ENCODE peak calls at places on chromosomes 6 and 20, in six cellular contexts. T is stomach, Z is kidney, Q is kidney epithelial cell, W is cardiac fibroblast, J is prostate gland. N is an unnamed sample.

GRCh38 chr20:39812116-39812515 is 850.0 kb downstream of the DHX35 start:
- DNase-seq in T (no peak), Z (no peak), Q (no peak), W (no peak), J (no peak), N (no peak)

GRCh38 chr6:150267686-150268561 is 100.9 kb upstream of the IYD start:
- DNase-seq in T (no peak), Z (no peak), Q (no peak), W (peak), J (peak), N (no peak)

GRCh38 chr6:2714359-2714895 is 36.3 kb downstream of the MYLK4 start:
- DNase-seq in T (no peak), Z (no peak), Q (no peak), W (peak), J (no peak), N (no peak)

GRCh38 chr6:34317882-34318491 is 69.2 kb upstream of the SMIM29 start:
- DNase-seq in T (no peak), Z (no peak), Q (no peak), W (peak), J (no peak), N (no peak)

GRCh38 chr20:6622041-6622440 is 145.4 kb upstream of the BMP2 start:
- DNase-seq in T (no peak), Z (no peak), Q (no peak), W (peak), J (no peak), N (no peak)

GRCh38 chr6:117351521-117351920 is 74.2 kb downstream of the ROS1 start:
- DNase-seq in T (no peak), Z (no peak), Q (no peak), W (no peak), J (no peak), N (no peak)

GRCh38 chr6:16619777-16620176 is 141.5 kb downstream of the ATXN1 start:
- DNase-seq in T (no peak), Z (no peak), Q (no peak), W (no peak), J (no peak), N (no peak)

GRCh38 chr6:90411292-90411781 is 114.7 kb upstream of the BACH2 start:
- DNase-seq in T (peak), Z (no peak), Q (no peak), W (no peak), J (no peak), N (no peak)

GRCh38 chr20:17735206-17735804 is 35.5 kb downstream of the BANF2 start:
- DNase-seq in T (no peak), Z (no peak), Q (peak), W (peak), J (no peak), N (no peak)

GRCh38 chr6:11538049-11538798 is 675 bp downstream of the TMEM170B start:
- DNase-seq in T (peak), Z (peak), Q (no peak), W (peak), J (peak), N (no peak)

GRCh38 chr6:40543133-40543532 is 44.0 kb downstream of the LRFN2 start:
- DNase-seq in T (no peak), Z (no peak), Q (no peak), W (no peak), J (no peak), N (peak)

GRCh38 chr20:50163570-50164317 is 10.2 kb upstream of the PEDS1 start:
- DNase-seq in T (no peak), Z (no peak), Q (no peak), W (peak), J (no peak), N (no peak)

GRCh38 chr20:6501061-6501460 is 266.4 kb upstream of the BMP2 start:
- DNase-seq in T (no peak), Z (no peak), Q (peak), W (peak), J (no peak), N (no peak)

GRCh38 chr6:122178988-122179387 is 220.5 kb upstream of the HSF2 start:
- DNase-seq in T (no peak), Z (no peak), Q (no peak), W (no peak), J (no peak), N (no peak)

GRCh38 chr6:156963712-156964700 is 186.8 kb downstream of the ARID1B start:
- DNase-seq in T (no peak), Z (no peak), Q (no peak), W (peak), J (no peak), N (no peak)

GRCh38 chr20:10634190-10634589 is 39.6 kb downstream of the JAG1 start:
- DNase-seq in T (no peak), Z (no peak), Q (no peak), W (no peak), J (no peak), N (no peak)

GRCh38 chr20:37314617-37315292 is 25.3 kb downstream of the MANBAL start:
- DNase-seq in T (no peak), Z (peak), Q (no peak), W (peak), J (no peak), N (no peak)

GRCh38 chr6:18263561-18264337 is 581 bp downstream of the DEK start:
- DNase-seq in T (peak), Z (peak), Q (no peak), W (peak), J (peak), N (no peak)

GRCh38 chr20:31606928-31607639 is 2.0 kb downstream of the ID1 start:
- DNase-seq in T (peak), Z (peak), Q (no peak), W (peak), J (peak), N (no peak)

GRCh38 chr20:24935786-24936525 is 13.1 kb upstream of the CST7 start:
- DNase-seq in T (no peak), Z (no peak), Q (no peak), W (no peak), J (no peak), N (no peak)

GRCh38 chr20:34983995-34984735 is 28.5 kb downstream of the MYH7B start:
- DNase-seq in T (no peak), Z (peak), Q (no peak), W (no peak), J (no peak), N (no peak)

GRCh38 chr6:39527792-39528564 is 197.2 kb downstream of the KIF6 start:
- DNase-seq in T (no peak), Z (no peak), Q (no peak), W (no peak), J (no peak), N (no peak)

GRCh38 chr20:8043687-8044278 is 24.2 kb upstream of the TMX4 start:
- DNase-seq in T (no peak), Z (no peak), Q (peak), W (peak), J (peak), N (peak)

GRCh38 chr20:48965189-48965910 is 43.8 kb downstream of the ARFGEF2 start:
- DNase-seq in T (no peak), Z (no peak), Q (no peak), W (no peak), J (no peak), N (no peak)

GRCh38 chr6:136639671-136640070 is 89.4 kb upstream of the MAP7 start:
- DNase-seq in T (no peak), Z (no peak), Q (no peak), W (no peak), J (no peak), N (no peak)

GRCh38 chr20:60565093-60565492 is 606.9 kb downstream of the CDH26 start:
- DNase-seq in T (no peak), Z (no peak), Q (no peak), W (no peak), J (no peak), N (no peak)

GRCh38 chr20:5205348-5206210 is 78.8 kb downstream of the CDS2 start:
- DNase-seq in T (peak), Z (peak), Q (peak), W (peak), J (peak), N (peak)

GRCh38 chr20:62172666-62173065 is 10.2 kb upstream of the MTG2 start:
- DNase-seq in T (no peak), Z (no peak), Q (no peak), W (no peak), J (no peak), N (no peak)

GRCh38 chr20:62171245-62171644 is 11.6 kb upstream of the MTG2 start:
- DNase-seq in T (no peak), Z (no peak), Q (no peak), W (no peak), J (no peak), N (no peak)

GRCh38 chr20:62168890-62169435 is 13.9 kb upstream of the MTG2 start:
- DNase-seq in T (no peak), Z (no peak), Q (no peak), W (no peak), J (no peak), N (no peak)

GRCh38 chr20:62168061-62168460 is 14.8 kb upstream of the MTG2 start:
- DNase-seq in T (no peak), Z (no peak), Q (no peak), W (no peak), J (no peak), N (no peak)

GRCh38 chr20:62170536-62170935 is 12.3 kb upstream of the MTG2 start:
- DNase-seq in T (no peak), Z (no peak), Q (no peak), W (no peak), J (no peak), N (no peak)
- H3K4me3 ChIP-seq in T (no peak), Z (no peak), Q (no peak), W (no peak), J (no peak), N (no peak)

GRCh38 chr6:41892921-41893564 is 2.1 kb downstream of the USP49 start:
- DNase-seq in T (no peak), Z (no peak), Q (no peak), W (no peak), J (no peak), N (no peak)
- H3K4me3 ChIP-seq in T (no peak), Z (no peak), Q (no peak), W (no peak), J (no peak), N (no peak)

DNA sequence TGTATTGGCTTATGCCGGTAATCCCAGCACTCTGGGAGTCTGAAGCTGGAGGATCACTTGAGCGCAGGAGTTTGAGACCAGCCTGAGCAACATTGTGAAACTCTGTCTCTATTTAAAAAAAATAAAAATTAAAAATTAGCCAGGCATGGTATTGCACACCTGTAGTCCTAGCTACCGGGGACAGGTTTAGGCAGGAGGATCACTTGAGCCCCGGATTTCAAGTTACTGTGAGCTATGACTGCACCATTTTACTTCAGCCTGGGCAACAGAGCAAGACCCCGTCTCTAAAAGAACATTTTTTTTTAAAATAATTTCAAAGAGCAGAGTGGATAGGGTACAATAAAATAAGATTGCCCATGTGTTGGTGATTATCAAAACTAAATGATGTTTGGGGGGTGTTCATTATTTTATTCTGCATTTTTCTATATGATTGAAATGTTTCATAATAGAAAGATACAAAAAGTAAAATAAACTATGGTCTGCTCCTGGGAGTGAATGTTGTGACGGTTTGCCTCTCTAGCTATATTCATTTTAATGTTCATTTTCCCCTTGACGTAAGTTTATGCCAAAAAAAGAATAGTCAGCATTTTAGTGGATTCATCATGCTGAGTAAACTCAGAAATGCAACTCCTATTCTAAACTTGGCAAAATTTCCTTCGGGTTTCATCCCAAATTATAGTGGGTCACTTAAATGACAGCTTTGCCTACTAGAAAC is 482.7 kb upstream of the SOX4 start:
- DNase-seq in T (no peak), Z (no peak), Q (no peak), W (no peak), J (no peak), N (no peak)
- H3K4me3 ChIP-seq in T (no peak), Z (no peak), Q (no peak), W (no peak), J (no peak), N (no peak)

GRCh38 chr6:97392735-97393134 is 109.7 kb upstream of the MMS22L start:
- DNase-seq in T (no peak), Z (no peak), Q (no peak), W (no peak), J (no peak), N (no peak)
- H3K4me3 ChIP-seq in T (no peak), Z (no peak), Q (no peak), W (no peak), J (no peak), N (no peak)

DNA sequence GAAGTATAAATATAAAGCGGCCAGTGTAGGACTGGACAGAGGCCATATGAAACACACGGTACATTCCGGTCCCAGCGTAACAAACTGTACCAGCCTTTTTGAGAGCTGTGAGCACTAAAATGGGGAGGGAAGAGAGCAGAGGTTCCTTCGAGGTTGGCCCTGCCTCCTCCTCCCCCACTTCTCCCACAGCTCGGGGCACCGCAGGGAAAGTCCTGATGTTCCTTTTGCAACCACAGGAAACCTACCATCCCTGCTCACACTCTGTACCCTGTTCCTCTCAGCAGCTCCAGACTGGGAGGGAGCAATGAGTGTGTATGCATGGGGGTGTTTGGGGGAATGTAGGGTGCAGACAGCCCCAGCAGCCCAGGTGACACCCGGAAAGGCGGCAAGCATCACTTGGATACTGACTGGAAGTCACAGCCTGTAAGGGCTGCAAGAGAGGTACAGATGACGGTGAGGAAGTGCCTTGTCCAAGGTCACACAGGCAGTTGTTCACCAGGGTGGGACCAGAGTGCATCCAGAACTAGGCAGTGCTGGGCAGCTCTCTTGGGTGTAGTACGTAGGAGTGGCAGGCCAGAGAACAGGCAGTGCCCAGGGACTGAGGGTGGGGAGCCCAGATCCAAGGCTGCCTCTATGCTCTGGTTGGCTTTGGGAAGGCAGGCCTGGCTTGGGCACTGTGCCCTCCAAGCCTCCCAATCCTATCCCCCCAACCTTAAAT is 11.0 kb upstream of the ARMC12 start:
- DNase-seq in T (peak), Z (peak), Q (no peak), W (peak), J (peak), N (no peak)
- H3K4me3 ChIP-seq in T (peak), Z (peak), Q (no peak), W (no peak), J (peak), N (no peak)

GRCh38 chr20:22511943-22512910 is 72.1 kb downstream of the FOXA2 start:
- DNase-seq in T (peak), Z (no peak), Q (no peak), W (peak), J (peak), N (no peak)
- H3K4me3 ChIP-seq in T (no peak), Z (no peak), Q (no peak), W (no peak), J (no peak), N (no peak)

N was measured in LNCaP clone FGC.